ENCODE peak calls at places on chromosomes 16 and 17, in seven cellular contexts. M, E, V, D, B, R and L are unnamed samples.

GRCh38 chr17:49016775-49017463 is 19.7 kb downstream of the IGF2BP1 start:
- DNase-seq in M (peak), D (no peak), B (no peak), E (peak), R (peak), V (peak), L (no peak)

GRCh38 chr16:51637744-51638100 is 486.7 kb upstream of the SALL1 start:
- DNase-seq in M (no peak), E (no peak), R (peak), V (peak), B (no peak), D (no peak), L (peak)

GRCh38 chr16:12951392-12951791 is 50.0 kb downstream of the SHISA9 start:
- DNase-seq in D (no peak), V (no peak), E (no peak), M (no peak), R (no peak), B (no peak), L (no peak)

GRCh38 chr17:66540131-66540781 is 237.8 kb downstream of the PRKCA start:
- DNase-seq in E (peak), M (peak), B (no peak), D (peak), V (peak), R (peak), L (peak)

GRCh38 chr16:20348365-20349185 is 3.9 kb downstream of the UMOD start:
- DNase-seq in B (no peak), D (no peak), M (no peak), V (no peak), E (peak), R (peak), L (no peak)

GRCh38 chr17:45740553-45741330 is 43.4 kb upstream of the CRHR1 start:
- DNase-seq in M (peak), B (no peak), V (peak), E (peak), D (peak), R (peak), L (peak)

GRCh38 chr16:64356267-64356666 is 765.6 kb downstream of the CDH11 start:
- DNase-seq in B (peak), D (peak), V (peak), E (no peak), R (no peak), M (peak), L (peak)

GRCh38 chr17:45770632-45771472 is 13.3 kb upstream of the CRHR1 start:
- DNase-seq in B (no peak), E (peak), M (no peak), R (no peak), D (no peak), V (no peak), L (no peak)

GRCh38 chr16:11392041-11392581 is 46.9 kb downstream of the RMI2 start:
- DNase-seq in M (no peak), R (peak), E (peak), B (no peak), D (no peak), V (no peak), L (no peak)

GRCh38 chr17:44314869-44315661 is 6.7 kb downstream of the RUNDC3A start:
- DNase-seq in M (no peak), B (no peak), V (no peak), R (peak), D (peak), E (peak), L (no peak)

GRCh38 chr17:68771867-68772515 is 170.8 kb upstream of the FAM20A start:
- DNase-seq in D (peak), M (peak), E (no peak), V (peak), B (peak), R (peak), L (peak)

GRCh38 chr17:40075216-40076100 is 12.7 kb downstream of the THRA start:
- DNase-seq in D (no peak), E (peak), M (peak), R (peak), B (no peak), V (peak), L (peak)

GRCh38 chr17:82710499-82711232 is 5.8 kb upstream of the FN3KRP start:
- DNase-seq in B (no peak), M (no peak), R (peak), V (no peak), D (no peak), E (no peak), L (no peak)

GRCh38 chr16:86761117-86761971 is 183.0 kb downstream of the FOXL1 start:
- DNase-seq in E (peak), B (peak), M (peak), D (peak), V (peak), R (peak), L (peak)

GRCh38 chr16:87725596-87726235 is 40.1 kb downstream of the KLHDC4 start:
- DNase-seq in M (peak), R (no peak), V (no peak), E (no peak), B (peak), D (peak), L (peak)

GRCh38 chr17:79081571-79082276 is 7.1 kb downstream of the ENGASE start:
- DNase-seq in B (no peak), M (no peak), V (no peak), R (peak), D (no peak), E (no peak), L (no peak)

GRCh38 chr16:85091522-85091910 is 20.8 kb downstream of the CIBAR2 start:
- DNase-seq in V (no peak), D (no peak), M (no peak), B (no peak), R (peak), E (no peak), L (no peak)

GRCh38 chr17:38434178-38434665 is 6.0 kb downstream of the ARHGAP23 start:
- DNase-seq in M (no peak), R (no peak), B (no peak), V (no peak), E (peak), D (no peak), L (no peak)

GRCh38 chr17:73469311-73469710 is 157.5 kb upstream of the CDC42EP4 start:
- DNase-seq in B (no peak), D (no peak), R (no peak), V (no peak), M (no peak), E (no peak), L (no peak)

GRCh38 chr16:46727184-46727583 is 21.0 kb downstream of the MYLK3 start:
- DNase-seq in E (no peak), M (no peak), V (no peak), R (no peak), D (no peak), B (no peak), L (no peak)

GRCh38 chr16:1871974-1872635 is at the start of gene MEIOB:
- DNase-seq in B (no peak), R (peak), V (no peak), M (no peak), E (peak), D (peak), L (peak)

GRCh38 chr16:11100239-11100750 is 155.7 kb downstream of the SOCS1 start:
- DNase-seq in V (peak), E (peak), B (peak), D (peak), R (no peak), M (peak), L (peak)

GRCh38 chr16:69077251-69077650 is 28.2 kb upstream of the HAS3 start:
- DNase-seq in D (no peak), B (no peak), V (peak), R (no peak), M (peak), E (no peak), L (no peak)

GRCh38 chr16:14487579-14487978 is 142.5 kb downstream of the PARN start:
- DNase-seq in M (no peak), B (no peak), V (no peak), R (peak), E (no peak), D (no peak), L (no peak)

GRCh38 chr16:14485811-14486519 is 144.1 kb downstream of the PARN start:
- DNase-seq in D (no peak), E (no peak), B (no peak), V (no peak), R (no peak), M (no peak), L (no peak)

GRCh38 chr16:14485131-14485551 is 144.9 kb downstream of the PARN start:
- DNase-seq in B (no peak), V (peak), M (peak), R (no peak), E (no peak), D (no peak), L (peak)

GRCh38 chr16:14489460-14489859 is 140.6 kb downstream of the PARN start:
- DNase-seq in R (peak), M (peak), V (peak), B (no peak), D (no peak), E (peak), L (peak)

DNA sequence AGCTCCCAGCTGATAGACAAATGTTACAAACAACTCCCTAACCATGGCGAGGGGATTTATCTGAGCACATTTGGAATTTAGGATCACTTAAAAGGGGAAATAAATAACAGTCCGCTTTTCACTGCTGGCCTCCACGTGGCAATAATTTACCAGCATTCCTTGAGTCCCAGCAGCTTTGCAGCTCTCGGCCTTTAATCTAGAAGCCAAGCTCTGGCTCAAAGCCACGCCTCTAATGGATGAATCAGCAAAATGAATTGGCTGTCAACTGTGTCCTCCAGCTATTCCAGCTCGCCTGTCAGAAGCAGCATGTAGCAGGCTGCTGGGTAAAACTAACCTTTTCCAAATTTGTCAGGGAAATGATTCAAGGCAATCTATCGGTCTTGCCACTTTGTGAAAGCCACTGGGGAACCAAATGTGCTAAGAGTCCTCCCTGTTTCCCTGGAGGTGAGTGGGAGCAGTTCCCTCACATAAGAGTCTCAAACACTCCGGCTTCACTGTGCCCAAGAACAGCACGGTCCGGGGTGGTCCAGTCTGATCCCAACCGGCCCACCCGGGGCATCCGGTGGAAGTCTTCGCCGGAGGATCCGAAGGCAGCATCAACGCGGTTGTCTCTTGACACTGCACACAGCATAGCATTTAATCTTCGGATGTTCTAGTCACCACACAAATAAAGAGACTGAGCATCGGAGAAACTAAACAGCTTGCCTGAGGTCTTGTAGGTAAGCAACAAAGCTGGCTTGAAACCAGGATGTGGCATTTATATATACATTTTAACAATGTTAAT is 143.3 kb downstream of the PARN start:
- DNase-seq in D (peak), R (peak), V (peak), B (peak), M (peak), E (peak), L (peak)
- H3K4me3 ChIP-seq in D (peak), R (peak), V (peak), B (peak), M (peak), E (no peak), L (peak)

GRCh38 chr16:3013491-3013951 is 798 bp downstream of the CLDN9 start:
- DNase-seq in D (no peak), E (peak), R (no peak), M (no peak), V (no peak), B (no peak), L (no peak)
- TF ChIP-seq CTCF in D (peak), E (peak), R (no peak), M (no peak), V (no peak), B (no peak), L (no peak)

DNA sequence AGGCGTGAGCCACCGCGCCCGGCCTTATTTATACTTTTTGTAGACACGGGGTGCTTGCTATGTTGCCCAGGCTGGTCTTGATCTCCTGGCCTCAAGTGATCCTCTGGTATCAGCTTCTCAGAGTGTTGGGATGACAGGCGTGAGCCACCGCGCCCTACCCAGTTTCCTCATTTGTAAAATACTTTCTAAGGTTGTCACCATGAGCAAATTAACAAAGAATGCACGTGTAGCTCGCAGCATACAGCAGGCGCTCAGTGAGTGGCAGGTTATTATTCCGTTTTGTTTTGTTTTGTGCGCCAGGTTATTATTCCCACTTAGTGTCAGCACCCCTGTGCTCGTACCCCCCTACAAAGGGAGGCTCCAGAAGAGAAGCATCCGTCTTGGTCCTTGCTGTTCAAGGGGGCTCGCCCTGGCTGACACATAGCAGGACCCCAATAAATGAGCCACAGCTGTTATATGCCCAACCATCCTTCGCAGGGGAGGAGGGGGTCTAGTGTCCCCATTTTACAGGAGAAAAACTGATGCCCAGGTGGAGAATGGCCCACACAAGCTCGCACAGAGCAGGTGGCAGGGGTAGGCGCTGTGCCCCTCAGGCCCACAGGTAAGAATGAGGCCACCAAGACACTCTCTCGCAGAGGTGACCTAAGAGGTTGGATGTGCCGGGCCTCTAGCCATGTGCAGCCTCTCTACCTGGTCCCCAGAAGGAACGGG is 686 bp upstream of the MIEF2 start:
- DNase-seq in B (no peak), R (peak), V (no peak), E (no peak), M (peak), D (no peak), L (no peak)
- H3K4me3 ChIP-seq in B (peak), R (peak), V (peak), E (peak), M (peak), D (peak), L (peak)

GRCh38 chr17:28684963-28685362 is 23.0 kb downstream of the SUPT6H start:
- DNase-seq in R (peak), M (peak), D (peak), E (no peak), V (peak), B (no peak), L (peak)
- TF ChIP-seq CTCF in R (no peak), M (no peak), D (peak), E (no peak), V (no peak), B (peak), L (peak)

GRCh38 chr17:47823519-47823918 is 1.9 kb upstream of the OSBPL7 start:
- DNase-seq in V (no peak), E (no peak), M (no peak), R (no peak), B (no peak), D (no peak), L (no peak)
- H3K4me3 ChIP-seq in V (no peak), E (no peak), M (no peak), R (no peak), B (no peak), D (no peak), L (no peak)